ENCODE peak calls at places on chromosomes 12 and 14, in four cellular contexts. Y, U, J and O are unnamed samples.

GRCh38 chr14:100769035-100769939 is 42.6 kb downstream of the DLK1 start:
- DNase-seq in Y (no peak), U (no peak), J (no peak), O (no peak)

GRCh38 chr12:121718653-121719239 is 6.2 kb downstream of the TMEM120B start:
- DNase-seq in Y (no peak), U (no peak), J (no peak), O (no peak)

GRCh38 chr14:61525293-61526011 is 169.9 kb upstream of the HIF1A start:
- DNase-seq in Y (no peak), U (peak), J (peak), O (peak)

GRCh38 chr14:61752626-61753025 is 9.6 kb upstream of the SNAPC1 start:
- DNase-seq in Y (no peak), U (no peak), J (no peak), O (no peak)

GRCh38 chr12:114888458-114888857 is 204.5 kb upstream of the TBX3 start:
- DNase-seq in Y (no peak), U (no peak), J (no peak), O (no peak)

GRCh38 chr14:34911209-34912150 is 36.3 kb upstream of the BAZ1A start:
- DNase-seq in Y (no peak), U (no peak), J (no peak), O (peak)

GRCh38 chr14:73741876-73742519 is 27.8 kb upstream of the PNMA1 start:
- DNase-seq in Y (no peak), U (no peak), J (no peak), O (no peak)

GRCh38 chr12:40444174-40444573 is 219.4 kb downstream of the LRRK2 start:
- DNase-seq in Y (no peak), U (no peak), J (no peak), O (no peak)

GRCh38 chr12:115451785-115452736 is 768.1 kb upstream of the TBX3 start:
- DNase-seq in Y (peak), U (peak), J (peak), O (peak)

GRCh38 chr12:131829351-131829794 is 1.2 kb downstream of the MMP17 start:
- DNase-seq in Y (no peak), U (no peak), J (no peak), O (no peak)

GRCh38 chr14:38721822-38722431 is 381.1 kb downstream of the SEC23A start:
- DNase-seq in Y (peak), U (no peak), J (peak), O (peak)

GRCh38 chr12:22518998-22519397 is 25.3 kb downstream of the C2CD5 start:
- DNase-seq in Y (no peak), U (no peak), J (no peak), O (no peak)